ENCODE peak calls at places on chromosomes 5 and 9, in nine cellular contexts. D is T1000; G is choroid plexus epithelial cell; C is activated naive CD4-positive, alpha-beta T cell; K is stimulated activated CD4-positive, alpha-beta T cell treated with anti-CD3 and anti-CD28 coated beads, Interleukin-4, amount 100 ng/mL, for 1 hour; U is IMR-90; T is tibial nerve; P is neural progenitor cell; V is A172. E is an unnamed sample.

GRCh38 chr5:137649228-137649890 is 86.5 kb downstream of the KLHL3 start:
- DNase-seq in G (peak), U (peak), P (no peak), D (no peak), T (no peak), C (no peak), V (no peak), K (no peak), E (no peak)

GRCh38 chr5:86884608-86885007 is 266.9 kb downstream of the COX7C start:
- DNase-seq in G (no peak), C (no peak), U (no peak), V (no peak), K (no peak), D (no peak), P (no peak), T (no peak), E (no peak)

GRCh38 chr9:126883636-126884035 is 23.2 kb downstream of the ZBTB34 start:
- DNase-seq in P (peak), C (no peak), G (no peak), U (no peak), D (no peak), T (no peak), V (peak), K (no peak), E (no peak)

GRCh38 chr5:14105717-14106435 is 37.3 kb upstream of the TRIO start:
- DNase-seq in P (no peak), T (no peak), D (peak), U (peak), C (no peak), V (peak), G (peak), K (no peak), E (peak)

GRCh38 chr9:70415476-70415875 is 1.0 kb upstream of the KLF9 start:
- DNase-seq in K (no peak), V (no peak), D (no peak), U (no peak), P (no peak), G (no peak), C (no peak), T (no peak), E (no peak)

GRCh38 chr5:54387659-54388232 is 67.8 kb upstream of the HSPB3 start:
- DNase-seq in D (no peak), K (no peak), U (peak), V (peak), C (no peak), G (peak), T (no peak), P (no peak), E (no peak)

GRCh38 chr5:131589510-131590348 is 45.3 kb downstream of the RAPGEF6 start:
- DNase-seq in V (peak), K (no peak), C (no peak), T (no peak), G (peak), P (peak), D (no peak), U (peak), E (peak)

GRCh38 chr9:134058716-134059115 is 9.1 kb downstream of the BRD3 start:
- DNase-seq in T (no peak), D (no peak), P (peak), V (peak), K (no peak), U (peak), C (no peak), G (no peak), E (peak)

GRCh38 chr9:87109182-87109581 is 161.9 kb upstream of the GAS1 start:
- DNase-seq in T (no peak), C (no peak), K (no peak), D (no peak), G (peak), P (no peak), U (peak), V (no peak), E (no peak)

GRCh38 chr5:154836225-154836624 is 14.2 kb downstream of the FAXDC2 start:
- DNase-seq in D (no peak), V (no peak), P (no peak), K (no peak), T (no peak), U (no peak), G (no peak), C (no peak), E (no peak)

GRCh38 chr5:134460551-134460950 is 48.9 kb upstream of the CDKN2AIPNL start:
- DNase-seq in C (no peak), V (no peak), U (no peak), P (no peak), G (no peak), T (no peak), K (no peak), D (no peak), E (no peak)

GRCh38 chr9:121628401-121628800 is 23.0 kb upstream of the DAB2IP start:
- DNase-seq in C (no peak), G (no peak), P (no peak), V (no peak), U (no peak), K (no peak), T (no peak), D (no peak), E (no peak)

GRCh38 chr9:124368692-124369091 is 46.5 kb downstream of the PSMB7 start:
- DNase-seq in K (no peak), T (no peak), U (no peak), C (no peak), V (no peak), G (no peak), P (no peak), D (no peak), E (no peak)

GRCh38 chr9:113154471-113154870 is 3.7 kb downstream of the SLC31A2 start:
- DNase-seq in C (no peak), T (no peak), G (peak), D (no peak), V (peak), P (no peak), K (no peak), U (peak), E (peak)

GRCh38 chr5:34064656-34065055 is 21.6 kb upstream of the C1QTNF3 start:
- DNase-seq in T (no peak), C (no peak), K (no peak), D (no peak), P (no peak), U (no peak), G (no peak), V (no peak), E (no peak)